ENCODE peak calls at places on chromosomes 1 and 21, in eight cellular contexts. G is fibroblast of lung; K is NCI-H526 treated with DMSO at 0.1 percent for 48 hours; X is amniotic stem cell; P is mucosa of descending colon; T is stimulated activated CD4-positive, alpha-beta T cell treated with anti-CD3 and anti-CD28 coated beads, Interleukin-12 subunit alpha, Interleukin-12 subunit beta, amount 100 ng/mL, for 48 hours; E is central memory CD4-positive, alpha-beta T cell; Q is memory B cell. F is an unnamed sample.

GRCh38 chr1:8937701-8938100 is 8.0 kb upstream of the CA6 start:
- DNase-seq in T (no peak), E (no peak), K (no peak), P (no peak), G (no peak), X (no peak), Q (no peak), F (no peak)

GRCh38 chr1:229221106-229222019 is 49.5 kb upstream of the RAB4A start:
- DNase-seq in P (peak), X (no peak), K (peak), Q (no peak), T (no peak), G (no peak), E (no peak), F (no peak)

GRCh38 chr1:155092641-155093040 is 14.0 kb downstream of the EFNA3 start:
- DNase-seq in E (no peak), P (no peak), X (no peak), T (no peak), Q (no peak), K (no peak), G (no peak), F (no peak)

GRCh38 chr21:42199488-42200463 is 19.2 kb upstream of the ABCG1 start:
- DNase-seq in T (no peak), Q (peak), E (peak), G (peak), K (no peak), X (no peak), P (peak), F (peak)

GRCh38 chr1:29933110-29933509 is 696.8 kb downstream of the PTPRU start:
- DNase-seq in T (no peak), Q (no peak), G (no peak), K (peak), E (no peak), X (no peak), P (no peak), F (no peak)

GRCh38 chr1:231642600-231643332 is 16.2 kb downstream of the DISC1 start:
- DNase-seq in G (no peak), X (no peak), K (no peak), P (no peak), Q (no peak), T (no peak), E (no peak), F (no peak)

GRCh38 chr1:207841907-207842306 is 69.0 kb downstream of the CD34 start:
- DNase-seq in Q (no peak), K (no peak), G (no peak), X (no peak), E (no peak), T (no peak), P (no peak), F (no peak)

GRCh38 chr1:39505289-39505688 is 13.9 kb downstream of the BMP8A start:
- DNase-seq in Q (no peak), K (no peak), E (no peak), P (no peak), G (no peak), X (no peak), T (no peak), F (no peak)

GRCh38 chr1:47213230-47213676 is 18.8 kb downstream of the TAL1 start:
- DNase-seq in T (no peak), E (no peak), K (no peak), Q (no peak), G (no peak), X (no peak), P (no peak), F (no peak)

GRCh38 chr1:168636642-168637111 is 60.3 kb downstream of the XCL1 start:
- DNase-seq in P (peak), G (peak), K (no peak), X (no peak), E (no peak), T (no peak), Q (no peak), F (peak)

GRCh38 chr1:65066766-65067490 is 81.1 kb upstream of the AK4 start:
- DNase-seq in K (peak), G (peak), X (peak), T (peak), P (peak), Q (peak), E (peak), F (peak)

GRCh38 chr21:26169611-26170470 is 729 bp downstream of the APP start:
- DNase-seq in K (peak), X (no peak), T (peak), P (peak), Q (peak), G (peak), E (peak), F (no peak)

GRCh38 chr1:11838349-11839272 is 9.0 kb downstream of the NPPA start:
- DNase-seq in E (peak), P (peak), G (peak), T (peak), X (peak), K (peak), Q (peak), F (no peak)

GRCh38 chr1:53396563-53397268 is 62.5 kb upstream of the DMRTB1 start:
- DNase-seq in T (no peak), P (no peak), K (no peak), Q (no peak), X (no peak), G (no peak), E (no peak), F (no peak)

GRCh38 chr1:244077473-244078220 is 26.6 kb downstream of the ZBTB18 start:
- DNase-seq in G (peak), P (no peak), K (no peak), E (no peak), T (no peak), Q (peak), X (no peak), F (no peak)

GRCh38 chr1:91402023-91402422 is 2.6 kb downstream of the HFM1 start:
- DNase-seq in E (no peak), P (no peak), Q (no peak), K (peak), X (no peak), T (no peak), G (peak), F (no peak)

GRCh38 chr1:46603481-46603857 is 599 bp downstream of the MKNK1 start:
- DNase-seq in K (no peak), Q (no peak), G (no peak), X (no peak), E (no peak), P (peak), T (no peak), F (no peak)

GRCh38 chr1:66223681-66224080 is 310.3 kb upstream of the SGIP1 start:
- DNase-seq in T (no peak), E (no peak), K (no peak), Q (no peak), X (no peak), P (no peak), G (no peak), F (no peak)

GRCh38 chr1:209655832-209656231 is 3.6 kb upstream of the LAMB3 start:
- DNase-seq in G (no peak), P (peak), X (no peak), K (no peak), E (no peak), T (no peak), Q (no peak), F (no peak)

GRCh38 chr1:211174375-211174774 is 40.4 kb upstream of the KCNH1 start:
- DNase-seq in Q (no peak), P (no peak), E (no peak), T (no peak), X (no peak), G (peak), K (no peak), F (no peak)

GRCh38 chr1:193189442-193190095 is 3.2 kb upstream of the B3GALT2 start:
- DNase-seq in G (no peak), T (no peak), E (no peak), K (no peak), Q (no peak), X (no peak), P (no peak), F (no peak)

GRCh38 chr1:60448866-60449265 is 375.3 kb upstream of the C1orf87 start:
- DNase-seq in P (no peak), K (no peak), Q (no peak), T (no peak), E (no peak), X (no peak), G (no peak), F (no peak)

GRCh38 chr1:237927198-237927597 is 36.5 kb upstream of the ZP4 start:
- DNase-seq in P (no peak), X (no peak), G (no peak), T (no peak), Q (no peak), E (no peak), K (no peak), F (no peak)

GRCh38 chr1:38005195-38006007 is at the start of gene FHL3:
- DNase-seq in P (peak), E (no peak), K (peak), Q (no peak), X (no peak), T (no peak), G (peak), F (no peak)

GRCh38 chr1:200336111-200336845 is 73.6 kb downstream of the ZNF281 start:
- DNase-seq in P (no peak), Q (no peak), G (peak), X (no peak), K (no peak), E (no peak), T (no peak), F (no peak)

GRCh38 chr1:54667797-54668196 is 26.2 kb downstream of the MROH7 start:
- DNase-seq in G (no peak), P (no peak), T (no peak), K (no peak), X (no peak), Q (no peak), E (no peak), F (no peak)

GRCh38 chr1:39539252-39539790 is 37.3 kb downstream of the PABPC4 start:
- DNase-seq in K (peak), X (peak), T (peak), E (peak), Q (peak), G (peak), P (peak), F (peak)

GRCh38 chr1:156194300-156194652 is 372 bp downstream of the SLC25A44 start:
- DNase-seq in Q (no peak), X (no peak), P (no peak), T (no peak), K (no peak), G (no peak), E (no peak), F (no peak)

GRCh38 chr1:36910281-36910725 is 124.0 kb downstream of the GRIK3 start:
- DNase-seq in G (no peak), X (no peak), Q (no peak), K (no peak), P (no peak), E (no peak), T (no peak), F (no peak)

GRCh38 chr1:38231941-38232340 is 185.3 kb upstream of the POU3F1 start:
- DNase-seq in P (no peak), T (no peak), E (no peak), X (no peak), K (no peak), Q (no peak), G (no peak), F (no peak)

GRCh38 chr1:205049479-205049878 is 6.5 kb downstream of the CNTN2 start:
- DNase-seq in X (no peak), K (no peak), G (no peak), E (no peak), P (no peak), Q (no peak), T (no peak), F (no peak)

GRCh38 chr1:235012436-235013210 is 116.0 kb downstream of the TOMM20 start:
- DNase-seq in K (no peak), P (no peak), E (no peak), X (no peak), Q (no peak), T (no peak), G (no peak), F (no peak)

GRCh38 chr1:43073490-43074230 is 98.4 kb downstream of the EBNA1BP2 start:
- DNase-seq in T (peak), E (peak), X (peak), G (peak), P (peak), Q (peak), K (peak), F (peak)

GRCh38 chr21:15895142-15896106 is 165.6 kb downstream of the USP25 start:
- DNase-seq in Q (no peak), X (no peak), K (no peak), E (no peak), P (no peak), G (peak), T (no peak), F (no peak)

GRCh38 chr1:170568197-170568596 is 36.2 kb downstream of the GORAB start:
- DNase-seq in P (no peak), X (no peak), E (no peak), Q (no peak), T (no peak), G (no peak), K (no peak), F (no peak)

GRCh38 chr1:51484591-51484990 is 34.5 kb downstream of the EPS15 start:
- DNase-seq in E (no peak), P (no peak), K (no peak), T (no peak), X (no peak), Q (no peak), G (peak), F (peak)